ENCODE peak calls at places on chromosome 21, in six cellular contexts. A is WTC11, M is H9, V is NB4, Q is mammary epithelial cell, Y is osteocyte. H is an unnamed sample.

GRCh38 chr21:41777934-41778815 is 11.3 kb upstream of the RIPK4 start:
- DNase-seq in A (peak; percentile 97), M (peak; percentile 95), Y (peak; percentile 95), V (peak; percentile 52), Q (peak; percentile 86), H (peak; percentile 92)

GRCh38 chr21:37237764-37238163 is 29.4 kb downstream of the VPS26C start:
- DNase-seq in A (no peak), Y (no peak), M (no peak), V (no peak), Q (no peak), H (no peak)

GRCh38 chr21:35309316-35309715 is 260.2 kb upstream of the RUNX1 start:
- DNase-seq in Q (no peak), Y (no peak), V (no peak), A (no peak), M (no peak), H (no peak)

GRCh38 chr21:35394049-35394448 is 344.9 kb upstream of the RUNX1 start:
- DNase-seq in Y (no peak), A (no peak), Q (no peak), V (no peak), M (no peak), H (no peak)

GRCh38 chr21:25835397-25835796 is 100.6 kb downstream of the GABPA start:
- DNase-seq in Q (no peak), M (no peak), V (no peak), Y (no peak), A (no peak), H (no peak)

GRCh38 chr21:29181799-29182470 is 51.5 kb downstream of the MAP3K7CL start:
- DNase-seq in M (no peak), A (no peak), Y (no peak), V (no peak), Q (peak; percentile 64), H (no peak)

GRCh38 chr21:14075346-14076142 is 135.2 kb downstream of the LIPI start:
- DNase-seq in Q (no peak), Y (no peak), A (no peak), M (no peak), V (no peak), H (no peak)

GRCh38 chr21:41955516-41955915 is 1.7 kb upstream of the C2CD2 start:
- DNase-seq in Q (no peak), A (no peak), Y (no peak), V (no peak), M (no peak), H (no peak)

DNA sequence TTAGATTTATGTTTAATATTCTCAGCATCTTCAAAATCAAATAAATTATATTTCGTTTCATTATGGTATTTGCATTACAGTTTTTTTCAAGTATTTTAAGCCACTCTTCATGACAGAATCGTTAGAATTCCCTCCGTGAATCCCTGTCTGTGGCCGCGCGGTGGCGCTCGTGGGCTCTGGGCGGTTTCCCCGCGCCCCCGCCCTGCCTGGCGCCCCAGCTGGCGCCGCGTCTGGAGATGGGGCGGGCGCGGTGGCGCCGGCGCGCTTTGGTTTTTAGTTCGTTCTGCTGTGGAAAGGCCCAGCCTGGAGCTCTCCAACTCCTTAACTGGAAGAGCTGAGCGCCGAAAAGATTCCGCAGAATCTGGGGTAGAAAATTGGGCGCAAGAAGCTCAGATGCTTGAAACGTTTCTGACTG is 25.7 kb downstream of the PRMT2 start:
- DNase-seq in A (peak; percentile 74), V (no peak), Y (no peak), M (peak; percentile 80), Q (peak; percentile 43), H (no peak)
- TF ChIP-seq CTCF in A (peak; percentile 89), V (no peak), Y (peak; percentile 78), M (peak; percentile 98), Q (peak; percentile 47), H (no peak)

GRCh38 chr21:43207868-43208267 is 39.1 kb downstream of the CRYAA start:
- DNase-seq in M (no peak), Y (peak; percentile 74), Q (no peak), V (no peak), A (peak; percentile 4), H (no peak)

GRCh38 chr21:43209575-43210453 is 41.0 kb downstream of the CRYAA start:
- DNase-seq in V (no peak), Q (no peak), A (peak; percentile 8), Y (peak; percentile 80), M (peak; percentile 21), H (no peak)

GRCh38 chr21:43208561-43209332 is 39.9 kb downstream of the CRYAA start:
- DNase-seq in Q (no peak), M (peak; percentile 31), Y (peak; percentile 76), V (no peak), A (peak; percentile 11), H (no peak)

GRCh38 chr21:43210454-43211084 is 41.8 kb downstream of the CRYAA start:
- DNase-seq in M (no peak), V (no peak), A (peak; percentile 5), Y (peak; percentile 69), Q (no peak), H (no peak)

DNA sequence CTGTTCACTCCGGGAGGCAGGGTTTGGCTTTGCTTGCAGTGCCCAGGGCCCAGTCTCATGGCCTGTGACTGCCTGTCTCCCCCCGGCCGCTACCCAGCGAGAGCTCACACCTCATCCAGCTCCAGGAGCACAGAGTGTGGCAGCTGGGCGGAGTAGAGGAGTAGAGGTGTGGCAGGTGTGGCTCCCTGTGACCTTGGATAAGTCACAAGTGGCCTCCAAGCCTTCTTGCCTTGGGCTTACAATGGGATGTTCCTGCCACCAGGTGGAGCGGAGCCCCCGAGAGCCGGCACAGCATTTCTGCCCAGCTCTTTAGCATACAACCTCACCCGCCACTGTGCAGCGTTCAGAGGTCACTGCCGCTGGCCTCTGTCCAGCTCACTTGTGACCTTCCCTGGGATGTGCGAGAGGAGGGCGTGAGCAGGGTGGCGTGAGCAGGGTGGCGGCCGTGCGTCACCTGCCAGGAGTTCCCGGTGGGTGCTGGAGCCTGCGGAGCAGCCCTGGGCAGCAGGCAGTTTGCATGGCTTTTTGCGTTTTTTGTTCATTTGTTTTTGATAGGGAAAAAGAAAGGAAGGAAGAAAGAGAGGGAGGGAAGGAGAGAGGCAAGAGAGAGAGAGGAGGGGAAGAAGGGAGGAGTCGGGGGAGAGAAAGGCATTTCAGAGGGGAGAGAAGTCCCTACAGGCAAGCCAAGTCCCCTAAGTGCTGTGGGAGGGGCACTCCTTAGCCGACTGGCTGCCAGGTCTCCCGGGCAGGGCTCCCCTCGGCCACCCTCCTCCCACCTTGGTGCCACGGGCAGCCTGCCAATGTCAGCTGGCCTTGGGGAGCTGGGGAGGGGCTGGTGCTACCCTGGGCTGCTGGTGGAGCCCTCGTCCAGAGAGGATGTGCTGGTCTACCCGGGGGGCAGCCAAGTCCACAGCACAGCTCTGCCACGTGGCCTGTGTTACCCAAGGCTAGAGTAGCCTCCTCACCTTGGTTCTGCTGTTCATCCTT is 42.6 kb downstream of the CRYAA start:
- DNase-seq in Y (peak; percentile 82), Q (no peak), M (peak; percentile 59), A (peak; percentile 67), V (no peak), H (no peak)
- TF ChIP-seq CTCF in Y (peak; percentile 29), Q (no peak), M (peak; percentile 71), A (peak; percentile 37), V (no peak), H (no peak)

GRCh38 chr21:27425172-27425571 is 458.3 kb upstream of the ADAMTS5 start:
- DNase-seq in M (peak; percentile 33), Q (no peak), Y (no peak), A (no peak), V (no peak), H (no peak)
- TF ChIP-seq CTCF in M (peak; percentile 53), Q (no peak), Y (no peak), A (no peak), V (no peak), H (no peak)

DNA sequence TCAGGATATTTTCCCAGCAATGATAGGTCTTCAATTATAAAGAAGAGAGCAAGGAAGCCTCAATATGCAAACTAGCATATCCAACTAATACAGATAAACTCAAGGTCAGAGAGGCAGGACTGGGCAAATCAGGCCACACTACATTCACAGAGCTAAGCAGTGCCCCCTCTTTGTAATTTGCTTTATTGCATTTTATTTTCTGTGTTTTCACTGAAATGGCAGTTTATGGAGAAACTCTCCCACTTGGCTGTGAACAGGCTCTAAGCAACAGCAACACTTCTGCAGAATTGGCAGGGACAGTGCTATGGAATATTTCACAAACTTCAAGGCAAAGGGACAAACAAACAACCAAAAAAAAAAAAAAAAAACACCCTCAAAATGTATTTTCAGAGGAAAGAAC is 93.4 kb upstream of the SOD1 start:
- DNase-seq in V (no peak), M (no peak), Q (no peak), Y (no peak), A (no peak), H (no peak)
- TF ChIP-seq CTCF in V (no peak), M (peak; percentile 44), Q (no peak), Y (peak; percentile 42), A (no peak), H (no peak)

DNA sequence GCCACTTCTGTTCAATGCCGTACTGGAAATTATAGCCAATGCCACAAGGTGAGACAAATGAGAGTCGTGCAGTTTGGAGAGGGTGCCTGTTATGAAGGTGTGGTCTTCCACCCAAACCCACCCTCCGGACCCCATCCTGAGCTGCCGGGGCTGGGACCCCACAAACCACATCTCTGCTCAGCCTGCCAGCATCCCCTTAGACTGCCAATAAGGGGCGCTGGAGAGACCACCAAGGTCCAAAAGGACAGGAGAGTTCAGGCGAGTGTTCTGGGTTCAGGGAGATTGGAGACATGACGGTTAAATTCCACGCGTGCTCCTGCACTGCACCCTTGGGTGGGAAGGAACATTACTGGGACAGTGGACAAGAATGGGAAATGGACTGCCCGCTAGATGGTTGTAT is 48.7 kb upstream of the COL18A1 start:
- DNase-seq in M (no peak), Q (no peak), A (peak; percentile 64), V (no peak), Y (no peak), H (no peak)
- TF ChIP-seq CTCF in M (peak; percentile 69), Q (no peak), A (no peak), V (peak; percentile 30), Y (no peak), H (no peak)

GRCh38 chr21:38875694-38876492 is 70.2 kb downstream of the ETS2 start:
- DNase-seq in Y (no peak), V (peak; percentile 47), M (no peak), Q (peak; percentile 72), A (no peak), H (no peak)

GRCh38 chr21:38869196-38869595 is 63.5 kb downstream of the ETS2 start:
- DNase-seq in V (no peak), A (no peak), M (no peak), Y (no peak), Q (no peak), H (no peak)

GRCh38 chr21:38869946-38870345 is 64.2 kb downstream of the ETS2 start:
- DNase-seq in M (no peak), Y (no peak), V (no peak), Q (no peak), A (no peak), H (no peak)
- TF ChIP-seq CTCF in M (peak; percentile 26), Y (peak; percentile 48), V (no peak), Q (no peak), A (no peak), H (no peak)

DNA sequence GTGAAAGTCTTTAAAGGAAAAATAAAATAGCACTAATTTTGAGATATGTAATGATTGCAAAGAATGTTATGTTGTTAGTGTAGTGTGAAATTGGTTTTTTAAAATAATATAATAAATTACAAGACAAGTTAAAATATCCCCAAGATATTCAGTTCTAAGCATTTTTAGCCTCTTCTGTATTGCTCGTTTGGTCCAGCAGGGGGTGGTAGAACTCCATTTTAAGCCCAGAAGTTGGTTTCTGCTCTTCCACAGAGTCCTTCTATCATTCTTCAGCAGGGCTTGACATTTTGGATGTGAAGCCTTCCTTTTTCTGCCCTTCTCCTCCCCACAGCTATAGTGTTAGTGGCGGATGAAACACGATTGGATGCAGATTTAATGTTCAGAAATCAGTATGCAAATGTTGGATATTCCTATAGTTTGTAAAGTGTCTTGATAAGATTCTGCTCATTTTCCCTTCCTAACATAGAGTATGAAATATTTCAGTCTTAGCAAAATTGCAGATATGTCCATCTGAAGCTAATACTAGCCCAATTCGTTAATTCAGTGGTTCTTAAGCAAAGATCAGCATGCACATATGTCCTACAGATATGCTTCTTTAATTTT is 1.5 kb downstream of the NCAM2 start:
- DNase-seq in M (peak; percentile 32), Y (no peak), A (peak; percentile 48), V (peak; percentile 35), Q (peak; percentile 9), H (no peak)
- TF ChIP-seq CTCF in M (peak; percentile 93), Y (peak; percentile 88), A (peak; percentile 74), V (peak; percentile 80), Q (peak; percentile 38), H (no peak)

H was measured in omental fat pad.